ENCODE peak calls at places on chromosomes 1 and 21, in five cellular contexts. O, B, N, M and Z are unnamed samples.

GRCh38 chr1:75632350-75632949 is 21.5 kb upstream of the SLC44A5 start:
- DNase-seq in B (peak), O (no peak), M (no peak), N (peak), Z (peak)

GRCh38 chr1:33316601-33317000 is 4.3 kb downstream of the A3GALT2 start:
- DNase-seq in B (no peak), O (no peak), M (no peak), N (no peak), Z (no peak)

GRCh38 chr1:43706598-43707190 is 642 bp upstream of the ST3GAL3 start:
- DNase-seq in O (peak), M (peak), B (no peak), N (peak), Z (no peak)

GRCh38 chr1:146032613-146033219 is 11.2 kb upstream of the HJV start:
- DNase-seq in M (peak), B (peak), N (peak), O (no peak), Z (peak)

GRCh38 chr1:93585059-93585966 is 96.3 kb downstream of the BCAR3 start:
- DNase-seq in N (no peak), M (no peak), O (peak), B (no peak), Z (peak)

GRCh38 chr1:185816460-185816859 is 82.3 kb downstream of the HMCN1 start:
- DNase-seq in N (no peak), B (no peak), M (no peak), O (no peak), Z (no peak)

GRCh38 chr1:200896571-200897187 is 2.0 kb downstream of the INAVA start:
- DNase-seq in M (peak), O (peak), B (no peak), N (peak), Z (no peak)

GRCh38 chr1:95154096-95154495 is 36.9 kb downstream of the TLCD4 start:
- DNase-seq in B (no peak), M (no peak), O (no peak), N (no peak), Z (no peak)

GRCh38 chr21:32298148-32298559 is 501 bp upstream of the MRAP start:
- DNase-seq in O (no peak), M (no peak), B (no peak), N (no peak), Z (no peak)

GRCh38 chr1:85572574-85572973 is 8.0 kb upstream of the CCN1 start:
- DNase-seq in N (no peak), B (no peak), M (no peak), O (no peak), Z (no peak)

GRCh38 chr21:14964658-14965057 is 100.1 kb downstream of the NRIP1 start:
- DNase-seq in B (no peak), O (no peak), N (no peak), M (no peak), Z (no peak)

GRCh38 chr1:238399558-238399957 is 508.8 kb upstream of the ZP4 start:
- DNase-seq in O (no peak), N (peak), B (no peak), M (no peak), Z (no peak)

GRCh38 chr21:17467392-17467791 is 45.5 kb upstream of the CXADR start:
- DNase-seq in O (no peak), M (no peak), N (no peak), B (no peak), Z (peak)

GRCh38 chr1:207404849-207405525 is 49.1 kb upstream of the CR2 start:
- DNase-seq in M (no peak), O (no peak), N (peak), B (peak), Z (peak)

GRCh38 chr1:93619507-93620168 is 62.0 kb downstream of the BCAR3 start:
- DNase-seq in O (no peak), N (peak), M (no peak), B (no peak), Z (no peak)

GRCh38 chr1:246647113-246647512 is 77.1 kb upstream of the SCCPDH start:
- DNase-seq in B (peak), M (peak), N (no peak), O (peak), Z (peak)

GRCh38 chr1:36342426-36343185 is 19.2 kb upstream of the EVA1B start:
- DNase-seq in O (peak), N (peak), M (peak), B (no peak), Z (peak)

GRCh38 chr1:107664882-107665871 is 299.8 kb downstream of the VAV3 start:
- DNase-seq in M (no peak), O (no peak), B (no peak), N (no peak), Z (no peak)

GRCh38 chr21:36104306-36105300 is 30.3 kb upstream of the CBR3 start:
- DNase-seq in N (no peak), M (peak), B (peak), O (peak), Z (peak)

GRCh38 chr1:26799479-26800133 is 11.9 kb downstream of the PIGV start:
- DNase-seq in B (peak), O (peak), M (peak), N (no peak), Z (peak)

GRCh38 chr1:229148041-229148671 is 122.8 kb upstream of the RAB4A start:
- DNase-seq in O (no peak), B (no peak), M (peak), N (no peak), Z (no peak)

GRCh38 chr1:247111636-247112478 is 7.7 kb upstream of the ZNF669 start:
- DNase-seq in N (no peak), M (peak), O (peak), B (no peak), Z (no peak)

GRCh38 chr1:45522324-45523104 is 830 bp upstream of the PRDX1 start:
- DNase-seq in M (peak), O (no peak), N (no peak), B (no peak), Z (no peak)

GRCh38 chr1:89725016-89725380 is 92.1 kb downstream of the LRRC8C start:
- DNase-seq in N (no peak), O (peak), B (no peak), M (no peak), Z (no peak)

GRCh38 chr1:10663668-10664035 is 132.8 kb downstream of the CASZ1 start:
- DNase-seq in M (peak), B (peak), N (no peak), O (no peak), Z (peak)

GRCh38 chr1:226778657-226779058 is 39.6 kb upstream of the ITPKB start:
- DNase-seq in B (no peak), O (peak), M (no peak), N (no peak), Z (no peak)

GRCh38 chr1:114350731-114351445 is 160.1 kb downstream of the TRIM33 start:
- DNase-seq in O (no peak), M (no peak), B (no peak), N (no peak), Z (no peak)

GRCh38 chr1:61348025-61348665 is 265.8 kb downstream of the NFIA start:
- DNase-seq in N (no peak), B (no peak), O (no peak), M (no peak), Z (no peak)